ENCODE peak calls at places on chromosome 14, in five cellular contexts. O is HT-29, H is KBM-7, M is GM12891, I is GM10248. F is an unnamed sample.

GRCh38 chr14:104196461-104197180 is 58.2 kb downstream of the KIF26A start:
- DNase-seq in I (no peak), M (no peak), H (peak; percentile 77), O (no peak), F (no peak)

GRCh38 chr14:24233538-24233866 is 773 bp downstream of the GMPR2 start:
- DNase-seq in H (no peak), M (no peak), O (no peak), I (no peak), F (no peak)

GRCh38 chr14:24243336-24243836 is 963 bp upstream of the TINF2 start:
- DNase-seq in I (no peak), H (peak; percentile 91), O (no peak), M (no peak), F (no peak)

GRCh38 chr14:61355892-61356325 is 34.5 kb downstream of the PRKCH start:
- DNase-seq in H (peak; percentile 82), M (no peak), O (peak; percentile 98), I (no peak), F (no peak)

GRCh38 chr14:82855912-82856381 is 1322.3 kb upstream of the SEL1L start:
- DNase-seq in H (peak; percentile 11), I (no peak), O (peak; percentile 25), M (no peak), F (no peak)

GRCh38 chr14:77459072-77459723 is 1.3 kb downstream of the AHSA1 start:
- DNase-seq in I (peak; percentile 55), O (peak; percentile 79), H (peak; percentile 83), M (no peak), F (peak; percentile 38)

GRCh38 chr14:101813171-101813759 is 51.8 kb downstream of the PPP2R5C start:
- DNase-seq in M (no peak), H (no peak), I (no peak), O (no peak), F (no peak)

GRCh38 chr14:102197317-102197850 is 57.7 kb downstream of the WDR20 start:
- DNase-seq in O (no peak), H (no peak), M (no peak), I (no peak), F (no peak)

GRCh38 chr14:102318781-102319276 is 717 bp upstream of the ZNF839 start:
- DNase-seq in H (no peak), I (no peak), M (no peak), O (no peak), F (no peak)

GRCh38 chr14:43674273-43674672 is 832.8 kb downstream of the FSCB start:
- DNase-seq in H (no peak), O (no peak), I (no peak), M (no peak), F (no peak)

GRCh38 chr14:61342941-61343340 is 21.6 kb downstream of the PRKCH start:
- DNase-seq in H (no peak), M (no peak), I (no peak), O (no peak), F (no peak)

GRCh38 chr14:37340353-37340752 is 142.6 kb downstream of the MIPOL1 start:
- DNase-seq in H (no peak), M (no peak), O (no peak), I (no peak), F (no peak)

GRCh38 chr14:61461808-61462275 is 140.5 kb downstream of the PRKCH start:
- DNase-seq in H (peak; percentile 86), M (no peak), O (peak; percentile 77), I (peak; percentile 55), F (peak; percentile 73)

GRCh38 chr14:26597136-26598080 is at the start of gene NOVA1:
- DNase-seq in I (peak; percentile 5), H (peak; percentile 6), O (peak; percentile 11), M (peak; percentile 9), F (no peak)

GRCh38 chr14:98227000-98227726 is 1044.8 kb downstream of the BCL11B start:
- DNase-seq in O (no peak), I (peak; percentile 26), M (peak; percentile 11), H (no peak), F (no peak)

GRCh38 chr14:105526781-105527380 is 498 bp downstream of the TMEM121 start:
- DNase-seq in I (peak; percentile 25), M (no peak), O (no peak), H (no peak), F (no peak)

GRCh38 chr14:96805906-96806305 is 8.7 kb downstream of the VRK1 start:
- DNase-seq in M (no peak), O (no peak), H (no peak), I (no peak), F (no peak)

GRCh38 chr14:75604979-75605825 is 26.8 kb downstream of the FLVCR2 start:
- DNase-seq in I (no peak), M (no peak), O (peak; percentile 58), H (peak; percentile 96), F (no peak)

GRCh38 chr14:95482967-95483842 is 33.2 kb downstream of the SYNE3 start:
- DNase-seq in M (no peak), O (peak; percentile 33), I (no peak), H (no peak), F (no peak)

GRCh38 chr14:101595887-101596721 is 34.8 kb downstream of the DIO3 start:
- DNase-seq in O (no peak), I (no peak), H (peak; percentile 29), M (peak; percentile 4), F (no peak)

GRCh38 chr14:50773632-50774541 is 57.1 kb downstream of the NIN start:
- DNase-seq in H (peak; percentile 68), O (peak; percentile 69), I (no peak), M (no peak), F (peak; percentile 38)

GRCh38 chr14:74566174-74567125 is 45.6 kb downstream of the LTBP2 start:
- DNase-seq in I (no peak), H (no peak), M (no peak), O (no peak), F (no peak)

GRCh38 chr14:31505411-31505810 is 17.6 kb upstream of the GPR33 start:
- DNase-seq in H (no peak), I (no peak), M (no peak), O (no peak), F (no peak)

GRCh38 chr14:68934034-68934433 is 45.1 kb downstream of the ACTN1 start:
- DNase-seq in M (no peak), H (no peak), I (no peak), O (no peak), F (no peak)

GRCh38 chr14:56224691-56225681 is 106.8 kb downstream of the PELI2 start:
- DNase-seq in H (no peak), I (no peak), M (no peak), O (peak; percentile 68), F (no peak)

GRCh38 chr14:20782280-20782890 is 1.3 kb downstream of the RNASE6 start:
- DNase-seq in H (peak; percentile 52), I (no peak), M (no peak), O (peak; percentile 28), F (no peak)

GRCh38 chr14:63908667-63909264 is 56.0 kb downstream of the SYNE2 start:
- DNase-seq in O (no peak), M (no peak), I (no peak), H (no peak), F (no peak)

GRCh38 chr14:101874001-101874400 is 90.4 kb upstream of the DYNC1H1 start:
- DNase-seq in H (no peak), I (no peak), M (no peak), O (no peak), F (no peak)

GRCh38 chr14:65958664-65959562 is 527.3 kb upstream of the CCDC196 start:
- DNase-seq in M (peak; percentile 18), I (peak; percentile 48), O (peak; percentile 6), H (peak; percentile 62), F (peak; percentile 43)

GRCh38 chr14:76761849-76762616 is 765 bp downstream of the VASH1 start:
- DNase-seq in I (no peak), M (no peak), H (no peak), O (no peak), F (no peak)

GRCh38 chr14:86938356-86938755 is 1054.6 kb downstream of the GALC start:
- DNase-seq in M (no peak), I (no peak), H (no peak), O (no peak), F (no peak)